ENCODE peak calls at places on chromosomes 3 and 15, in six cellular contexts. One of them, this sample, is unnamed.

GRCh38 chr3:95725770-95726169 is 1088.6 kb upstream of the EPHA6 start:
- DNase-seq in mammary epithelial cell: no peak
- DNase-seq in activated CD4-positive, alpha-beta T cell treated with anti-CD3 and anti-CD28 coated beads, Interleukin-2, amount 10 ng/mL, durations not matched to agents 7 days and 5 days: no peak
- DNase-seq in COR-L47: no peak
- DNase-seq in NCI-H748 treated with DMSO at 0.1 percent for 48 hours: no peak
- DNase-seq in head of caudate nucleus: no peak
- DNase-seq in this sample: no peak

GRCh38 chr3:9957214-9957613 is 5.0 kb upstream of the PRRT3 start:
- DNase-seq in activated CD4-positive, alpha-beta T cell treated with anti-CD3 and anti-CD28 coated beads, Interleukin-2, amount 10 ng/mL, durations not matched to agents 7 days and 5 days: no peak
- DNase-seq in NCI-H748 treated with DMSO at 0.1 percent for 48 hours: no peak
- DNase-seq in mammary epithelial cell: no peak
- DNase-seq in head of caudate nucleus: peak
- DNase-seq in COR-L47: no peak
- DNase-seq in this sample: no peak

GRCh38 chr3:77945320-77945719 is 905.4 kb downstream of the ROBO2 start:
- DNase-seq in activated CD4-positive, alpha-beta T cell treated with anti-CD3 and anti-CD28 coated beads, Interleukin-2, amount 10 ng/mL, durations not matched to agents 7 days and 5 days: no peak
- DNase-seq in NCI-H748 treated with DMSO at 0.1 percent for 48 hours: no peak
- DNase-seq in head of caudate nucleus: no peak
- DNase-seq in COR-L47: no peak
- DNase-seq in mammary epithelial cell: no peak
- DNase-seq in this sample: no peak

GRCh38 chr3:46903341-46904302 is 26.1 kb downstream of the PTH1R start:
- DNase-seq in activated CD4-positive, alpha-beta T cell treated with anti-CD3 and anti-CD28 coated beads, Interleukin-2, amount 10 ng/mL, durations not matched to agents 7 days and 5 days: no peak
- DNase-seq in mammary epithelial cell: peak
- DNase-seq in NCI-H748 treated with DMSO at 0.1 percent for 48 hours: no peak
- DNase-seq in head of caudate nucleus: no peak
- DNase-seq in COR-L47: no peak
- DNase-seq in this sample: no peak

GRCh38 chr3:186932281-186933181 is 2.2 kb downstream of the ST6GAL1 start:
- DNase-seq in NCI-H748 treated with DMSO at 0.1 percent for 48 hours: no peak
- DNase-seq in activated CD4-positive, alpha-beta T cell treated with anti-CD3 and anti-CD28 coated beads, Interleukin-2, amount 10 ng/mL, durations not matched to agents 7 days and 5 days: peak
- DNase-seq in COR-L47: no peak
- DNase-seq in mammary epithelial cell: peak
- DNase-seq in head of caudate nucleus: no peak
- DNase-seq in this sample: no peak

GRCh38 chr15:88448991-88449461 is 18.2 kb downstream of the MRPL46 start:
- DNase-seq in NCI-H748 treated with DMSO at 0.1 percent for 48 hours: no peak
- DNase-seq in COR-L47: no peak
- DNase-seq in head of caudate nucleus: no peak
- DNase-seq in mammary epithelial cell: no peak
- DNase-seq in activated CD4-positive, alpha-beta T cell treated with anti-CD3 and anti-CD28 coated beads, Interleukin-2, amount 10 ng/mL, durations not matched to agents 7 days and 5 days: no peak
- DNase-seq in this sample: no peak

GRCh38 chr3:24128195-24129005 is 183.3 kb downstream of the NR1D2 start:
- DNase-seq in COR-L47: peak
- DNase-seq in NCI-H748 treated with DMSO at 0.1 percent for 48 hours: peak
- DNase-seq in mammary epithelial cell: peak
- DNase-seq in activated CD4-positive, alpha-beta T cell treated with anti-CD3 and anti-CD28 coated beads, Interleukin-2, amount 10 ng/mL, durations not matched to agents 7 days and 5 days: no peak
- DNase-seq in head of caudate nucleus: no peak
- DNase-seq in this sample: no peak

GRCh38 chr3:117193390-117193789 is 483.8 kb downstream of the TUSC7 start:
- DNase-seq in NCI-H748 treated with DMSO at 0.1 percent for 48 hours: no peak
- DNase-seq in head of caudate nucleus: no peak
- DNase-seq in activated CD4-positive, alpha-beta T cell treated with anti-CD3 and anti-CD28 coated beads, Interleukin-2, amount 10 ng/mL, durations not matched to agents 7 days and 5 days: no peak
- DNase-seq in mammary epithelial cell: no peak
- DNase-seq in COR-L47: peak
- DNase-seq in this sample: no peak